ENCODE peak calls at places on chromosomes 1 and 21, in four cellular contexts. H, A, I and O are unnamed samples.
A peak's percentile ranks its signal among the peaks of the same experiment; 100 is the strongest.

GRCh38 chr1:51575406-51576084 is 41.3 kb upstream of the OSBPL9 start:
- DNase-seq in A (peak; percentile 53), I (no peak), H (no peak), O (no peak)

GRCh38 chr21:37273911-37274690 is 7.0 kb upstream of the VPS26C start:
- DNase-seq in I (no peak), H (no peak), A (no peak), O (no peak)

GRCh38 chr1:42089246-42089645 is 64.0 kb upstream of the GUCA2B start:
- DNase-seq in I (no peak), A (no peak), H (no peak), O (no peak)

GRCh38 chr1:77220687-77221463 is 1.6 kb upstream of the PIGK start:
- DNase-seq in H (no peak), I (no peak), A (peak; percentile 85), O (no peak)

GRCh38 chr1:9128161-9128519 is 762 bp downstream of the GPR157 start:
- DNase-seq in I (no peak), A (no peak), H (peak; percentile 41), O (peak; percentile 89)

GRCh38 chr1:199684686-199685273 is 342.7 kb upstream of the NR5A2 start:
- DNase-seq in I (no peak), H (peak; percentile 9), A (peak; percentile 82), O (peak; percentile 77)

GRCh38 chr1:147225193-147225730 is at the start of gene FMO5:
- DNase-seq in I (peak; percentile 36), A (peak; percentile 57), H (peak; percentile 65), O (peak; percentile 95)

GRCh38 chr1:55155522-55155921 is 59.6 kb downstream of the USP24 start:
- DNase-seq in H (peak; percentile 71), A (no peak), I (no peak), O (no peak)

GRCh38 chr1:174466607-174467006 is 18.8 kb downstream of the GPR52 start:
- DNase-seq in A (no peak), H (no peak), I (no peak), O (no peak)

GRCh38 chr1:52825868-52826267 is 16.7 kb upstream of the ZYG11A start:
- DNase-seq in I (no peak), H (no peak), A (peak; percentile 34), O (no peak)

GRCh38 chr1:38344705-38345104 is 298.1 kb upstream of the POU3F1 start:
- DNase-seq in I (no peak), A (no peak), H (no peak), O (no peak)

GRCh38 chr21:27734146-27734545 is 767.3 kb upstream of the ADAMTS5 start:
- DNase-seq in H (no peak), I (no peak), A (peak; percentile 91), O (no peak)

GRCh38 chr1:188128761-188129160 is 1300.0 kb downstream of the PLA2G4A start:
- DNase-seq in A (peak; percentile 41), I (no peak), H (no peak), O (no peak)

GRCh38 chr1:89620664-89621063 is 12.3 kb upstream of the LRRC8C start:
- DNase-seq in I (no peak), H (no peak), A (no peak), O (no peak)

DNA sequence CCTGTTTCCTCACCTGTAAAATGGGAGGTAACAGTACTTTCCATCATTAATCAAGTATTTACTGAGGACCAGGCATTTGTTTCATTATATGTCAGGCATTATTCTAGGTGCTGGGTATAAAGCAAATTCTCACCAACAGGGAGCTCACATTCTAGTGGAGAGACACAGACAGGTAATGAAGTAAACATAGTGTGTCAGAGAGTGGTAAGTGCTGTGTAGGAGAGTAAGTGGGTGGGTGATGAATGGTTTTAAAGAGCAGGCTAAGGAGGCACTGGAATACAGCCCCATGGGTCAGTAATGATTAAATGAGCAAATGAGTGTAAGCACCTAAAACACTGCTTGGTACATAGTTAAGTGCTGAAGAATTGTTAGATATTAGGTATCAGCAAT is 60.4 kb downstream of the DNTTIP2 start:
- DNase-seq in I (no peak), H (no peak), A (no peak), O (no peak)
- TF ChIP-seq CTCF in I (no peak), H (no peak), A (no peak), O (no peak)

DNA sequence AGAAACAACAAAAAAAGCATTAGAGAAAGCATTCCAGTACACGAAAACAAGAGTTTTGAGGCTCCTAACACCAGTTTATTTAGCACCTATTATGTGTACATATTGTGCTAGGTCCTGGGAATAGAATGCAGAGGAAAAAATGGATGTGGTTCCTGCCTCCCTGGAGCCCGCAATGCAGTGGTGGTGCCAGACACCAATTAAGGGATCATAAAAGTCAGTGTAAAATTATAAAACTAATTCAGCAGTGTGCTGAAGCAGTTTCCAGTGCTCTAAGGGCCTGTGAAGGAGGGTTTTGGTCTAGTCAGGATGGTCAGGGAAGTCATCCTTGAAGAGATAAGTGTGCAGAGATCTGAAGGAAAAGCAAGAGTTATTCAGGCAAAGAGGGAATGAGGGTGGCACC is 65.1 kb upstream of the IFNLR1 start:
- DNase-seq in H (no peak), A (no peak), I (no peak), O (no peak)
- H3K27ac ChIP-seq in H (no peak overlapping the region), A (no peak overlapping the region), I (no peak overlapping the region), O (no peak overlapping the region)

GRCh38 chr21:45923146-45923545 is 58.4 kb upstream of the COL6A1 start:
- DNase-seq in I (no peak), A (peak; percentile 75), H (peak; percentile 66), O (peak; percentile 97)

GRCh38 chr21:45920824-45921600 is 60.6 kb upstream of the COL6A1 start:
- DNase-seq in H (no peak), I (no peak), A (peak; percentile 84), O (peak; percentile 93)

GRCh38 chr21:45922648-45923047 is 58.9 kb upstream of the COL6A1 start:
- DNase-seq in I (no peak), A (no peak), H (no peak), O (no peak)

GRCh38 chr21:45919593-45919992 is 62.0 kb upstream of the COL6A1 start:
- DNase-seq in I (no peak), H (no peak), A (no peak), O (no peak)

DNA sequence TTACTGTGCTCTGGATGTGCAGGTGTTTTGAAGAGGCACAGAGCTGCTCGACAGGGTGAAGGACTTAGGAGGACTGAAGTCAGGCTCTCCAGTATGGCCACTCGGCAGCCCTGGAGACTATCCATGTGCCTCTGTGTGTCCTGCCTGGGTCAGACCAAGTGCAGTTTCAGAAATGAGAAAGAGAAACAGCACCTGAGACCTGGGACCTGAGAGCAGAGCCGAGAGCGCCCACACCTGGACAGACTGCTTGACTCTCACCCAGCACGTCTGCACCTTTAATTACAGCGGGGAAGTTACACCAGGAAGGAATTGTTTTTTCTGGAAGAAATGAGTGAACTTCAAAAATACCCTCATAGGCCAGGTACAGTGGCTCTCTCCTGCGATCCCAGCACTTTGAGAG is 59.7 kb upstream of the COL6A1 start:
- DNase-seq in I (no peak), H (no peak), A (no peak), O (no peak)
- TF ChIP-seq CTCF in I (no peak), H (no peak), A (no peak), O (no peak)

DNA sequence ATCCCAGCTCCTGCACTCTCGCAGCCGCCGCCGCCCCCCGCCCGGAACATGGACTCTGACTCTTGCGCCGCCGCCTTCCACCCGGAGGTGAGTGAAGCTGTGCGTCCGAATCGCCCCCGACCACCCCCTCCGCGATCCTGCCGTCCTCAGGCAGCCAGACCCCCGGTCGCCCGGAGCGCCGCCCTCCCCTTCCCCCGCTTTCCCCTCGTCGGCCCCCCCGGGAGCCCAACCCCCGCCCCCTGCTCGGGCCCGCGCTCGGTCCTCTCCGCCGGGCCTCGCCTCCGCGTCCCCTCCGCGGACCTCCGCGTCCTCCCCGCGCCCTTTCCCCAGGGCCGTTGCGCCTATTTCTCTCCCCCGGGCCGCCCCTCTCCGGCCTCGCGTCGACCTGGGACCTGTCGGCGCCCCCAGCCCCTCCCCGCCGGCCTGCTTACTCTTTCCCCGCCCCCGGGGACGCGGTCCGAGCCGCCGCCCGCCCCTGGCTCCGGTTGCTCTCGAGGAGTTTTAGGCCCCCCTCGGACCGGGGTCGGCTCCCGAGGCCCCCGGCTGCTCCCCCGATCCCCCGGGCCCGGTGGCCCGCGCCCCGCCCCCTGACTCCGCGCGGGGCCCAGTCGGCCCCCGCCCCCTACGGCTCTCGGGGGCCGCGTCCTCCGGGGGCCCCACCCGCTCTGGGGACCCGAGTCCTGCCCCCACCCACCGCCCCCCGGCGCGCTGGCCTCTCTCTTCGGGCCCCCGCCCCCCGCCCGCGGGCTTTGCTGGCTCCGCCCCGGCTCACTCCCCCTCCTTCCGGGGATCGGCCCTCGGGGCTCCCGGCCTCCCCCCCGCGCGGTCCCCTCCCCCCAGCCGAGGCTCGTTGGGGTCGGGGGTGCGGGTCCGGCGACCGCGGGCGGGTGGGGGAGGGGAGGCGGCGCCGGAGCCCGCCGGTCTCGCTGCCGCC is 755 bp downstream of the PHF13 start:
- DNase-seq in H (peak; percentile 73), A (peak; percentile 21), I (no peak), O (peak; percentile 98)
- H3K27ac ChIP-seq in H (peak overlapping the region; percentile 53), A (peak overlapping the region; percentile 93), I (peak overlapping the region; percentile 93), O (no peak overlapping the region)

DNA sequence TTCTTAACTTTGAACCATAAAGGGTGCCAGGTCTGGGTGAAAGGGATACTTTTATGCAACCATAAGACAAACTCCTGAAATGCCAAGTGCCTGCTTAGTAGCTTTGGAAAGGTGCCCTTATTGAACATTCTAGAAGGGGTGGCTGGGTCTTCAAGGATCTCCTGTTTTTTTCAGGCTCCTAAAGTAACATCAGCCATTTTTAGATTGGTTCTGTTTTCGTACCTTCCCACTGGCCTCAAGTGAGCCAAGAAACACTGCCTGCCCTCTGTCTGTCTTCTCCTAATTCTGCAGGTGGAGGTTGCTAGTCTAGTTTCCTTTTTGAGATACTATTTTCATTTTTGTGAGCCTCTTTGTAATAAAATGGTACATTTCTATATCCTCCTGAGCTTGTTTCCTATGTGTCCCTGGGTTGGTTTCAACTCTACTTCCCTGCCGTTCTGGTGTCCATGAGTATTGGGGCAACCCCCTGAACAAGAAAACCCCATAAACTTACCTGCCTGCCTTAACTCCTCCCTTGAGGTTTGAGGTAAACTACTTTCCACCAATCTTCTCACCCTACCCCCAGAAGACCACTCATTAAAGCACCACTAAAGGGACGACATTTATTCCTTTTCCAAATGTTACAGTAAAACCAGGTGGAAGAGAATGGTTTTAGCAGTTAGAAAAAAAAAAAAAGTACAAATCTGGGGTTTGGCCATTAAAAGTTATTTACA is 2.6 kb downstream of the MARCKSL1 start:
- DNase-seq in A (no peak), H (no peak), I (no peak), O (peak; percentile 68)
- TF ChIP-seq CTCF in A (no peak), H (no peak), I (no peak), O (no peak)

GRCh38 chr1:2984399-2985061 is 36.7 kb upstream of the ACTRT2 start:
- DNase-seq in I (no peak), H (no peak), A (no peak), O (no peak)
- H3K27ac ChIP-seq in I (no peak overlapping the region), H (no peak overlapping the region), A (no peak overlapping the region), O (no peak overlapping the region)

GRCh38 chr1:84600796-84601195 is 26.6 kb upstream of the CTBS start:
- DNase-seq in A (no peak), I (no peak), H (no peak), O (no peak)

GRCh38 chr1:84605157-84605556 is 30.9 kb upstream of the CTBS start:
- DNase-seq in H (no peak), A (no peak), I (no peak), O (no peak)

GRCh38 chr1:84603223-84603622 is 29.0 kb upstream of the CTBS start:
- DNase-seq in H (no peak), A (peak; percentile 68), I (no peak), O (no peak)

GRCh38 chr1:84606977-84607376 is 32.7 kb upstream of the CTBS start:
- DNase-seq in I (no peak), H (no peak), A (no peak), O (no peak)

GRCh38 chr1:84603941-84604830 is 29.9 kb upstream of the CTBS start:
- DNase-seq in A (peak; percentile 81), H (peak; percentile 68), I (peak; percentile 19), O (peak; percentile 77)
- TF ChIP-seq CTCF in A (peak; percentile 82), H (peak; percentile 70), I (peak; percentile 77), O (peak; percentile 93)